ENCODE peak calls at places on chromosome 11, in four cellular contexts. One of them, this sample, is unnamed.
A peak's percentile ranks its signal among the peaks of the same experiment; 100 is the strongest.

GRCh38 chr11:48093323-48093722 is 113.0 kb downstream of the PTPRJ start:
- DNase-seq in stimulated activated CD8-positive, alpha-beta memory T cell treated with anti-CD3 and anti-CD28 coated beads, Interleukin-7, amount 100 ng/mL, for 48 hours: no peak
- DNase-seq in posterior cingulate gyrus: no peak
- DNase-seq in naive thymus-derived CD8-positive, alpha-beta T cell: no peak
- DNase-seq in this sample: no peak

GRCh38 chr11:5228124-5228523 is 1.3 kb upstream of the HBB start:
- DNase-seq in stimulated activated CD8-positive, alpha-beta memory T cell treated with anti-CD3 and anti-CD28 coated beads, Interleukin-7, amount 100 ng/mL, for 48 hours: no peak
- DNase-seq in naive thymus-derived CD8-positive, alpha-beta T cell: no peak
- DNase-seq in posterior cingulate gyrus: no peak
- DNase-seq in this sample: no peak

GRCh38 chr11:122040476-122040875 is 75.5 kb downstream of the BLID start:
- DNase-seq in posterior cingulate gyrus: no peak
- DNase-seq in naive thymus-derived CD8-positive, alpha-beta T cell: no peak
- DNase-seq in stimulated activated CD8-positive, alpha-beta memory T cell treated with anti-CD3 and anti-CD28 coated beads, Interleukin-7, amount 100 ng/mL, for 48 hours: no peak
- DNase-seq in this sample: no peak

GRCh38 chr11:7072401-7073028 is 16.3 kb upstream of the RBMXL2 start:
- DNase-seq in stimulated activated CD8-positive, alpha-beta memory T cell treated with anti-CD3 and anti-CD28 coated beads, Interleukin-7, amount 100 ng/mL, for 48 hours: no peak
- DNase-seq in posterior cingulate gyrus: no peak
- DNase-seq in naive thymus-derived CD8-positive, alpha-beta T cell: no peak
- DNase-seq in this sample: no peak

GRCh38 chr11:126115820-126116319 is 53.2 kb upstream of the CDON start:
- DNase-seq in posterior cingulate gyrus: no peak
- DNase-seq in naive thymus-derived CD8-positive, alpha-beta T cell: no peak
- DNase-seq in stimulated activated CD8-positive, alpha-beta memory T cell treated with anti-CD3 and anti-CD28 coated beads, Interleukin-7, amount 100 ng/mL, for 48 hours: no peak
- DNase-seq in this sample: no peak

GRCh38 chr11:76426660-76427059 is 18.2 kb upstream of the EMSY start:
- DNase-seq in naive thymus-derived CD8-positive, alpha-beta T cell: no peak
- DNase-seq in posterior cingulate gyrus: no peak
- DNase-seq in stimulated activated CD8-positive, alpha-beta memory T cell treated with anti-CD3 and anti-CD28 coated beads, Interleukin-7, amount 100 ng/mL, for 48 hours: no peak
- DNase-seq in this sample: no peak

GRCh38 chr11:60915250-60915914 is 1.4 kb downstream of the TMEM109 start:
- DNase-seq in posterior cingulate gyrus: no peak
- DNase-seq in stimulated activated CD8-positive, alpha-beta memory T cell treated with anti-CD3 and anti-CD28 coated beads, Interleukin-7, amount 100 ng/mL, for 48 hours: peak; percentile 54
- DNase-seq in naive thymus-derived CD8-positive, alpha-beta T cell: peak; percentile 65
- DNase-seq in this sample: peak; percentile 49

GRCh38 chr11:408154-409007 is 6.4 kb downstream of the SIGIRR start:
- DNase-seq in stimulated activated CD8-positive, alpha-beta memory T cell treated with anti-CD3 and anti-CD28 coated beads, Interleukin-7, amount 100 ng/mL, for 48 hours: no peak
- DNase-seq in posterior cingulate gyrus: no peak
- DNase-seq in naive thymus-derived CD8-positive, alpha-beta T cell: no peak
- DNase-seq in this sample: no peak

GRCh38 chr11:117662255-117662654 is 134.8 kb downstream of the DSCAML1 start:
- DNase-seq in stimulated activated CD8-positive, alpha-beta memory T cell treated with anti-CD3 and anti-CD28 coated beads, Interleukin-7, amount 100 ng/mL, for 48 hours: no peak
- DNase-seq in posterior cingulate gyrus: no peak
- DNase-seq in naive thymus-derived CD8-positive, alpha-beta T cell: no peak
- DNase-seq in this sample: no peak

GRCh38 chr11:33463059-33463458 is 205.9 kb downstream of the HIPK3 start:
- DNase-seq in stimulated activated CD8-positive, alpha-beta memory T cell treated with anti-CD3 and anti-CD28 coated beads, Interleukin-7, amount 100 ng/mL, for 48 hours: no peak
- DNase-seq in naive thymus-derived CD8-positive, alpha-beta T cell: no peak
- DNase-seq in posterior cingulate gyrus: no peak
- DNase-seq in this sample: no peak

GRCh38 chr11:47099213-47099917 is 77.3 kb downstream of the ARFGAP2 start:
- DNase-seq in posterior cingulate gyrus: no peak
- DNase-seq in stimulated activated CD8-positive, alpha-beta memory T cell treated with anti-CD3 and anti-CD28 coated beads, Interleukin-7, amount 100 ng/mL, for 48 hours: no peak
- DNase-seq in naive thymus-derived CD8-positive, alpha-beta T cell: no peak
- DNase-seq in this sample: no peak

GRCh38 chr11:117875397-117876048 is 935 bp downstream of the FXYD6 start:
- DNase-seq in posterior cingulate gyrus: peak; percentile 44
- DNase-seq in naive thymus-derived CD8-positive, alpha-beta T cell: peak; percentile 42
- DNase-seq in stimulated activated CD8-positive, alpha-beta memory T cell treated with anti-CD3 and anti-CD28 coated beads, Interleukin-7, amount 100 ng/mL, for 48 hours: no peak
- DNase-seq in this sample: peak; percentile 18

GRCh38 chr11:65662802-65663633 is at the start of gene RELA:
- DNase-seq in posterior cingulate gyrus: peak; percentile 93
- DNase-seq in naive thymus-derived CD8-positive, alpha-beta T cell: peak; percentile 90
- DNase-seq in stimulated activated CD8-positive, alpha-beta memory T cell treated with anti-CD3 and anti-CD28 coated beads, Interleukin-7, amount 100 ng/mL, for 48 hours: peak; percentile 87
- DNase-seq in this sample: peak; percentile 90

GRCh38 chr11:63791495-63792167 is 21.6 kb upstream of the SPINDOC start:
- DNase-seq in stimulated activated CD8-positive, alpha-beta memory T cell treated with anti-CD3 and anti-CD28 coated beads, Interleukin-7, amount 100 ng/mL, for 48 hours: no peak
- DNase-seq in naive thymus-derived CD8-positive, alpha-beta T cell: no peak
- DNase-seq in posterior cingulate gyrus: no peak
- DNase-seq in this sample: no peak

GRCh38 chr11:73425118-73425517 is 48.9 kb downstream of the RELT start:
- DNase-seq in posterior cingulate gyrus: no peak
- DNase-seq in naive thymus-derived CD8-positive, alpha-beta T cell: no peak
- DNase-seq in stimulated activated CD8-positive, alpha-beta memory T cell treated with anti-CD3 and anti-CD28 coated beads, Interleukin-7, amount 100 ng/mL, for 48 hours: no peak
- DNase-seq in this sample: no peak

GRCh38 chr11:122656631-122657101 is 1.1 kb downstream of the UBASH3B start:
- DNase-seq in posterior cingulate gyrus: no peak
- DNase-seq in naive thymus-derived CD8-positive, alpha-beta T cell: peak; percentile 45
- DNase-seq in stimulated activated CD8-positive, alpha-beta memory T cell treated with anti-CD3 and anti-CD28 coated beads, Interleukin-7, amount 100 ng/mL, for 48 hours: peak; percentile 19
- DNase-seq in this sample: peak; percentile 46

GRCh38 chr11:8841899-8842298 is 69.1 kb upstream of the AKIP1 start:
- DNase-seq in naive thymus-derived CD8-positive, alpha-beta T cell: no peak
- DNase-seq in posterior cingulate gyrus: no peak
- DNase-seq in stimulated activated CD8-positive, alpha-beta memory T cell treated with anti-CD3 and anti-CD28 coated beads, Interleukin-7, amount 100 ng/mL, for 48 hours: no peak
- DNase-seq in this sample: no peak

GRCh38 chr11:19573666-19574065 is 139.0 kb upstream of the NAV2 start:
- DNase-seq in posterior cingulate gyrus: no peak
- DNase-seq in stimulated activated CD8-positive, alpha-beta memory T cell treated with anti-CD3 and anti-CD28 coated beads, Interleukin-7, amount 100 ng/mL, for 48 hours: no peak
- DNase-seq in naive thymus-derived CD8-positive, alpha-beta T cell: no peak
- DNase-seq in this sample: no peak

GRCh38 chr11:79485694-79486093 is 44.9 kb upstream of the TENM4 start:
- DNase-seq in stimulated activated CD8-positive, alpha-beta memory T cell treated with anti-CD3 and anti-CD28 coated beads, Interleukin-7, amount 100 ng/mL, for 48 hours: no peak
- DNase-seq in posterior cingulate gyrus: no peak
- DNase-seq in naive thymus-derived CD8-positive, alpha-beta T cell: no peak
- DNase-seq in this sample: no peak

GRCh38 chr11:17343907-17344306 is 7.7 kb upstream of the NCR3LG1 start:
- DNase-seq in posterior cingulate gyrus: no peak
- DNase-seq in naive thymus-derived CD8-positive, alpha-beta T cell: no peak
- DNase-seq in stimulated activated CD8-positive, alpha-beta memory T cell treated with anti-CD3 and anti-CD28 coated beads, Interleukin-7, amount 100 ng/mL, for 48 hours: no peak
- DNase-seq in this sample: no peak

GRCh38 chr11:426851-427250 is 12.1 kb upstream of the SIGIRR start:
- DNase-seq in posterior cingulate gyrus: no peak
- DNase-seq in naive thymus-derived CD8-positive, alpha-beta T cell: no peak
- DNase-seq in stimulated activated CD8-positive, alpha-beta memory T cell treated with anti-CD3 and anti-CD28 coated beads, Interleukin-7, amount 100 ng/mL, for 48 hours: no peak
- DNase-seq in this sample: no peak

GRCh38 chr11:58596621-58597020 is 17.8 kb downstream of the ZFP91 start:
- DNase-seq in naive thymus-derived CD8-positive, alpha-beta T cell: no peak
- DNase-seq in stimulated activated CD8-positive, alpha-beta memory T cell treated with anti-CD3 and anti-CD28 coated beads, Interleukin-7, amount 100 ng/mL, for 48 hours: no peak
- DNase-seq in posterior cingulate gyrus: no peak
- DNase-seq in this sample: no peak

GRCh38 chr11:15874699-15875098 is 481.6 kb downstream of the SOX6 start:
- DNase-seq in stimulated activated CD8-positive, alpha-beta memory T cell treated with anti-CD3 and anti-CD28 coated beads, Interleukin-7, amount 100 ng/mL, for 48 hours: no peak
- DNase-seq in posterior cingulate gyrus: no peak
- DNase-seq in naive thymus-derived CD8-positive, alpha-beta T cell: no peak
- DNase-seq in this sample: no peak

GRCh38 chr11:117841582-117842031 is 17.1 kb upstream of the FXYD2 start:
- DNase-seq in stimulated activated CD8-positive, alpha-beta memory T cell treated with anti-CD3 and anti-CD28 coated beads, Interleukin-7, amount 100 ng/mL, for 48 hours: no peak
- DNase-seq in naive thymus-derived CD8-positive, alpha-beta T cell: no peak
- DNase-seq in posterior cingulate gyrus: no peak
- DNase-seq in this sample: peak; percentile 15

GRCh38 chr11:63917685-63918523 is 940 bp upstream of the RCOR2 start:
- DNase-seq in posterior cingulate gyrus: peak; percentile 70
- DNase-seq in naive thymus-derived CD8-positive, alpha-beta T cell: peak; percentile 43
- DNase-seq in stimulated activated CD8-positive, alpha-beta memory T cell treated with anti-CD3 and anti-CD28 coated beads, Interleukin-7, amount 100 ng/mL, for 48 hours: no peak
- DNase-seq in this sample: no peak

GRCh38 chr11:20013346-20014066 is 146.8 kb downstream of the DBX1 start:
- DNase-seq in stimulated activated CD8-positive, alpha-beta memory T cell treated with anti-CD3 and anti-CD28 coated beads, Interleukin-7, amount 100 ng/mL, for 48 hours: no peak
- DNase-seq in posterior cingulate gyrus: no peak
- DNase-seq in naive thymus-derived CD8-positive, alpha-beta T cell: no peak
- DNase-seq in this sample: no peak